ENCODE peak calls at places on chromosomes 5 and 9, in ten cellular contexts. D is cardiac muscle cell, Y is HCT116, E is right atrium auricular region, H is A549, S is BJ, W is transverse colon, M is left lung, A is mucosa of descending colon, I is nephron progenitor cell. G is an unnamed sample.

GRCh38 chr5:77871946-77872345 is 95.8 kb upstream of the TBCA start:
- DNase-seq in D (no peak), Y (no peak), E (no peak), H (no peak), S (no peak), W (no peak), M (no peak), A (no peak), I (no peak), G (no peak)

GRCh38 chr9:77534376-77535057 is 113.6 kb downstream of the GNA14 start:
- DNase-seq in D (peak), Y (no peak), E (no peak), H (peak), S (no peak), W (no peak), M (no peak), A (no peak), I (no peak), G (no peak)

GRCh38 chr9:36479086-36479485 is 79.0 kb upstream of the RNF38 start:
- DNase-seq in D (no peak), Y (no peak), E (no peak), H (no peak), S (no peak), W (no peak), M (no peak), A (no peak), I (no peak), G (no peak)

GRCh38 chr9:105026451-105026850 is 98.5 kb upstream of the ABCA1 start:
- DNase-seq in D (no peak), Y (no peak), E (no peak), H (no peak), S (no peak), W (no peak), M (no peak), A (no peak), I (no peak), G (no peak)

GRCh38 chr5:2008851-2009629 is 126.3 kb upstream of the IRX4 start:
- DNase-seq in D (no peak), Y (no peak), E (no peak), H (no peak), S (no peak), W (no peak), M (no peak), A (no peak), I (no peak), G (no peak)

GRCh38 chr5:115770466-115770865 is 46.0 kb downstream of the CDO1 start:
- DNase-seq in D (no peak), Y (peak), E (no peak), H (peak), S (no peak), W (no peak), M (no peak), A (peak), I (no peak), G (no peak)

GRCh38 chr9:109232449-109232848 is 65.4 kb upstream of the FRRS1L start:
- DNase-seq in D (peak), Y (no peak), E (no peak), H (no peak), S (no peak), W (no peak), M (no peak), A (no peak), I (no peak), G (no peak)

GRCh38 chr9:114313186-114313585 is 9.7 kb upstream of the ORM1 start:
- DNase-seq in D (no peak), Y (no peak), E (no peak), H (no peak), S (no peak), W (no peak), M (no peak), A (no peak), I (no peak), G (no peak)

GRCh38 chr5:149561848-149562247 is 10.6 kb upstream of the CSNK1A1 start:
- DNase-seq in D (peak), Y (peak), E (no peak), H (peak), S (peak), W (no peak), M (no peak), A (no peak), I (no peak), G (no peak)

GRCh38 chr9:114155263-114155966 is at the start of gene COL27A1:
- DNase-seq in D (peak), Y (peak), E (peak), H (peak), S (no peak), W (peak), M (peak), A (peak), I (peak), G (peak)

GRCh38 chr5:125326114-125326513 is 579.7 kb upstream of the ZNF608 start:
- DNase-seq in D (peak), Y (no peak), E (no peak), H (peak), S (no peak), W (peak), M (no peak), A (peak), I (no peak), G (peak)

GRCh38 chr5:86579502-86579901 is 38.2 kb upstream of the COX7C start:
- DNase-seq in D (no peak), Y (no peak), E (no peak), H (no peak), S (no peak), W (no peak), M (no peak), A (no peak), I (no peak), G (no peak)

GRCh38 chr5:150694638-150695037 is 6.2 kb downstream of the RBM22 start:
- DNase-seq in D (peak), Y (no peak), E (no peak), H (no peak), S (no peak), W (no peak), M (no peak), A (no peak), I (no peak), G (no peak)

GRCh38 chr5:37598665-37599064 is 219.5 kb downstream of the WDR70 start:
- DNase-seq in D (no peak), Y (no peak), E (no peak), H (no peak), S (no peak), W (no peak), M (no peak), A (no peak), I (no peak), G (no peak)

GRCh38 chr9:75054373-75055001 is 26.4 kb upstream of the CARNMT1 start:
- DNase-seq in D (peak), Y (no peak), E (no peak), H (no peak), S (peak), W (no peak), M (no peak), A (no peak), I (no peak), G (no peak)

GRCh38 chr5:125295405-125295872 is 549.0 kb upstream of the ZNF608 start:
- DNase-seq in D (peak), Y (no peak), E (no peak), H (no peak), S (no peak), W (no peak), M (no peak), A (no peak), I (no peak), G (no peak)

GRCh38 chr5:149320791-149321330 is 24.4 kb upstream of the GRPEL2 start:
- DNase-seq in D (peak), Y (peak), E (peak), H (peak), S (peak), W (peak), M (peak), A (peak), I (peak), G (peak)

GRCh38 chr5:160269017-160269416 is 39.7 kb downstream of the FABP6 start:
- DNase-seq in D (peak), Y (no peak), E (peak), H (no peak), S (peak), W (peak), M (peak), A (peak), I (no peak), G (peak)

GRCh38 chr5:581266-581665 is 30.9 kb upstream of the CEP72 start:
- DNase-seq in D (no peak), Y (no peak), E (no peak), H (no peak), S (no peak), W (no peak), M (no peak), A (no peak), I (no peak), G (no peak)

GRCh38 chr9:74025402-74025894 is 471.7 kb upstream of the RORB start:
- DNase-seq in D (peak), Y (no peak), E (no peak), H (peak), S (peak), W (no peak), M (no peak), A (no peak), I (no peak), G (no peak)

GRCh38 chr5:29148581-29148980 is 2044.9 kb upstream of the CDH6 start:
- DNase-seq in D (no peak), Y (no peak), E (no peak), H (no peak), S (no peak), W (no peak), M (no peak), A (no peak), I (no peak), G (no peak)

GRCh38 chr5:53095931-53096525 is 13.5 kb downstream of the MOCS2 start:
- DNase-seq in D (peak), Y (peak), E (peak), H (peak), S (no peak), W (peak), M (no peak), A (peak), I (peak), G (peak)

GRCh38 chr5:10111575-10111974 is 138.1 kb downstream of the ATPSCKMT start:
- DNase-seq in D (peak), Y (peak), E (no peak), H (peak), S (peak), W (peak), M (no peak), A (peak), I (peak), G (no peak)

GRCh38 chr9:136902259-136902821 is 16.0 kb downstream of the TRAF2 start:
- DNase-seq in D (peak), Y (no peak), E (peak), H (peak), S (no peak), W (peak), M (peak), A (peak), I (no peak), G (peak)

GRCh38 chr5:123965626-123966025 is 453.6 kb downstream of the CSNK1G3 start:
- DNase-seq in D (no peak), Y (no peak), E (no peak), H (no peak), S (no peak), W (no peak), M (no peak), A (no peak), I (no peak), G (no peak)

GRCh38 chr5:94672746-94673145 is 54.3 kb downstream of the SLF1 start:
- DNase-seq in D (peak), Y (no peak), E (no peak), H (no peak), S (no peak), W (no peak), M (no peak), A (no peak), I (no peak), G (no peak)

GRCh38 chr9:31520301-31521085 is 864.0 kb upstream of the ACO1 start:
- DNase-seq in D (no peak), Y (no peak), E (no peak), H (no peak), S (no peak), W (no peak), M (no peak), A (no peak), I (no peak), G (no peak)

GRCh38 chr5:93163010-93163663 is 417.9 kb downstream of the NR2F1-AS1 start:
- DNase-seq in D (peak), Y (peak), E (no peak), H (peak), S (peak), W (no peak), M (no peak), A (no peak), I (no peak), G (no peak)

GRCh38 chr5:144487207-144487606 is 316.5 kb downstream of the KCTD16 start:
- DNase-seq in D (no peak), Y (no peak), E (no peak), H (no peak), S (no peak), W (no peak), M (no peak), A (no peak), I (no peak), G (no peak)

GRCh38 chr9:93949694-93950449 is 5.3 kb downstream of the BARX1 start:
- DNase-seq in D (no peak), Y (peak), E (no peak), H (no peak), S (no peak), W (no peak), M (no peak), A (no peak), I (no peak), G (no peak)

GRCh38 chr9:111163738-111164399 is 125.6 kb upstream of the LPAR1 start:
- DNase-seq in D (peak), Y (no peak), E (no peak), H (no peak), S (no peak), W (no peak), M (no peak), A (no peak), I (no peak), G (no peak)

GRCh38 chr9:82332774-82333152 is 344.2 kb downstream of the SPATA31D1 start:
- DNase-seq in D (no peak), Y (no peak), E (no peak), H (peak), S (no peak), W (no peak), M (no peak), A (no peak), I (no peak), G (no peak)

GRCh38 chr5:149221326-149221725 is 50.3 kb upstream of the AFAP1L1 start:
- DNase-seq in D (peak), Y (no peak), E (no peak), H (no peak), S (peak), W (no peak), M (no peak), A (no peak), I (no peak), G (no peak)

GRCh38 chr5:164145458-164145857 is 640.0 kb downstream of the MAT2B start:
- DNase-seq in D (no peak), Y (no peak), E (no peak), H (no peak), S (no peak), W (no peak), M (no peak), A (no peak), I (no peak), G (no peak)

GRCh38 chr5:164153469-164154172 is 648.2 kb downstream of the MAT2B start:
- DNase-seq in D (no peak), Y (no peak), E (no peak), H (no peak), S (no peak), W (no peak), M (no peak), A (no peak), I (no peak), G (no peak)

GRCh38 chr5:164146223-164146622 is 640.8 kb downstream of the MAT2B start:
- DNase-seq in D (no peak), Y (no peak), E (no peak), H (no peak), S (no peak), W (no peak), M (no peak), A (no peak), I (no peak), G (no peak)

GRCh38 chr5:164148292-164148691 is 642.9 kb downstream of the MAT2B start:
- DNase-seq in D (no peak), Y (no peak), E (no peak), H (no peak), S (no peak), W (no peak), M (no peak), A (no peak), I (no peak), G (no peak)
- TF ChIP-seq CTCF in D (no peak), Y (no peak), E (no peak), H (no peak), S (no peak), W (no peak), M (no peak), A (no peak), I (no peak), G (no peak)

DNA sequence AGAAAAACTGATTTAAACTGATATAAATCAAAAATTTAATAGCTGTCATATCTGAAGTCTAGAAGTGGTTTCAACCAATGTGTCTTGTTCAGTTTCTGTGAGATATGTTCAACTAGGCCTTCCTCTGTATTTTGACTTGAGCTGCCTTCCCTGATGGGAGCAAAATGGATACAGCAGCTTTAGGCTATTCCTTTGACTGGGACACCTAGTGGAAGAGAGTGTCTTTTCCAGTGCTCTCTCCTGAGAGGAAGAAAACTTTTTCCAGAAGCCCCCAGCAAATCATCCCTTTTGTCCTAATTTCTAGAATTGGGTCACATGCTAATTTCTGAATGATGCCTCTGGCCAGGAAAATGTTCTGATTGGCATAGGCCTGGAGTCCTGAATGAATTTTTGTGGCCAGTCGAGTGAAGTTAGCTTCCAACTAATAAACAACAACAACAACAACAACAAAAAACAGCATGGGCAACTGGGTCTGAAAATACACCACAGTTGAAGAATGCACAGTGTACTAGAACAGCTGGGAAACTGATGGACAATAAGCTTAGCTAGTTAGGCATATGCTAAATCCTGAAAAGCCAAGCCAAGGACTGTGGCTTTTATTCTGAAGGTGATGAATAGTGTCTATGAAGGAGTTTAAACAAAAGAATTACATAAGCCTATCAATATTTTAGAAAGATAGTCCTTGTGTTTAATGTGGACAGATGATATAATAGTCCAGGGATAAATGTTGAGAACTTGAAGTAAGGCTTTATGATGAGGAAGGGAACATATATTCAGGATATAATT is 125.7 kb downstream of the FBN2 start:
- DNase-seq in D (no peak), Y (no peak), E (no peak), H (no peak), S (no peak), W (no peak), M (no peak), A (no peak), I (no peak), G (no peak)
- TF ChIP-seq CTCF in D (no peak), Y (no peak), E (no peak), H (no peak), S (no peak), W (no peak), M (no peak), A (no peak), I (no peak), G (no peak)

GRCh38 chr9:69324549-69325401 is at the start of gene ENTREP1:
- DNase-seq in D (peak), Y (peak), E (no peak), H (peak), S (no peak), W (peak), M (peak), A (peak), I (peak), G (no peak)
- TF ChIP-seq CTCF in D (no peak), Y (no peak), E (peak), H (no peak), S (no peak), W (peak), M (no peak), A (no peak), I (no peak), G (no peak)

DNA sequence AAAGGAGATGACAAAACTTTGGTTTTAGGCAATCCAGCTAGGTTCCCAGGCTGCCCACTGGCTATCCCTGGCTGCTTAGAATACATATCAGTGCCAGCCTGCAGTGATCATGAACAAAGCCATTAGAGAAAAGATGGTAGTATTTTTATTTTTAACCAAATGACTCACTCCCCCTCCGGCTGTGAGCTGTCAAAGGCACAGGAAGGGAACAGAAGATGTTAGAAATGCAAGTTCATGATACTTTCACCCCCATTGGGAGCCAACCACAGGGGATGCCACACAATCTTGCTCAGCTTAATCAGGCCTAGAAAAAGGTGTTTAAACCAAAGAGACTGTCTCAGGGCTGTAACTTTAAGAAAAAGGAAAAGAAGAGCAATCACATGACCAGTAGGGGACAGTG is 70.3 kb upstream of the ASTN2 start:
- DNase-seq in D (no peak), Y (no peak), E (no peak), H (no peak), S (no peak), W (no peak), M (no peak), A (no peak), I (no peak), G (no peak)
- TF ChIP-seq CTCF in D (no peak), Y (no peak), E (no peak), H (no peak), S (no peak), W (no peak), M (no peak), A (no peak), I (no peak), G (no peak)

GRCh38 chr9:127556871-127557270 is 55.2 kb upstream of the STXBP1 start:
- DNase-seq in D (no peak), Y (no peak), E (no peak), H (no peak), S (no peak), W (no peak), M (no peak), A (no peak), I (no peak), G (no peak)

GRCh38 chr9:127550751-127551150 is 61.3 kb upstream of the STXBP1 start:
- DNase-seq in D (no peak), Y (no peak), E (no peak), H (no peak), S (no peak), W (peak), M (peak), A (no peak), I (no peak), G (no peak)

GRCh38 chr9:127555830-127556820 is 56.0 kb upstream of the STXBP1 start:
- DNase-seq in D (peak), Y (peak), E (peak), H (peak), S (peak), W (peak), M (peak), A (peak), I (no peak), G (peak)

GRCh38 chr9:127554966-127555829 is 56.9 kb upstream of the STXBP1 start:
- DNase-seq in D (no peak), Y (no peak), E (no peak), H (no peak), S (no peak), W (no peak), M (no peak), A (no peak), I (no peak), G (no peak)

DNA sequence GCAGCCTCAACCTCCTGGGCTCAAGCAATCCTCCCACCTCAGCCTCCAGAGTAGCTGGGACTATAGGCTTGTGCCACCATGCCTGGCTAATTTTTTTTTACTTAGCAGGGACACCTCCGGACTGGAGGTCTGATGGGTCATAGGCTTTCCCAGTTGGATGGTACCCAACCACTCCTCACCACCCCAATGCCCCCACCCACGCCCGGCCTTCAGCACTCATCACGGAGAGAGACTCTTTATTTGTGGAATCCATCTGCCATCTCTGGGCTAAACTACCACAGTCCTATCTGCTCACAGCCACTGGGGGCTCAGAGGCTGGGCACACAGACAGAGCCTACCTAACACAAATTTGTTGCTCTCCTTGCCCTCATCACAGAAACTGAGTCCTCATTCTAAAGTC is 58.3 kb upstream of the STXBP1 start:
- DNase-seq in D (no peak), Y (no peak), E (no peak), H (no peak), S (no peak), W (no peak), M (no peak), A (no peak), I (no peak), G (no peak)
- TF ChIP-seq CTCF in D (no peak), Y (no peak), E (no peak), H (no peak), S (no peak), W (no peak), M (no peak), A (no peak), I (no peak), G (no peak)